ENCODE peak calls at places on chromosome 10, in four cellular contexts. One of them, this sample, is unnamed.

GRCh38 chr10:10133271-10133670 is 884.4 kb upstream of the CELF2 start:
- DNase-seq in IMR-90: no peak
- DNase-seq in effector memory CD4-positive, alpha-beta T cell: no peak
- DNase-seq in iPS DF 6.9: no peak
- DNase-seq in this sample: no peak

GRCh38 chr10:8183241-8183704 is 128.8 kb downstream of the GATA3 start:
- DNase-seq in iPS DF 6.9: no peak
- DNase-seq in effector memory CD4-positive, alpha-beta T cell: peak; percentile 59
- DNase-seq in IMR-90: no peak
- DNase-seq in this sample: peak; percentile 62

GRCh38 chr10:49000437-49001398 is 61.1 kb upstream of the LRRC18 start:
- DNase-seq in iPS DF 6.9: no peak
- DNase-seq in IMR-90: no peak
- DNase-seq in effector memory CD4-positive, alpha-beta T cell: no peak
- DNase-seq in this sample: no peak

GRCh38 chr10:58641708-58642107 is 129.0 kb downstream of the BICC1 start:
- DNase-seq in iPS DF 6.9: no peak
- DNase-seq in effector memory CD4-positive, alpha-beta T cell: no peak
- DNase-seq in IMR-90: peak; percentile 88
- DNase-seq in this sample: no peak

GRCh38 chr10:42864575-42864974 is 82.0 kb downstream of the BMS1 start:
- DNase-seq in iPS DF 6.9: no peak
- DNase-seq in effector memory CD4-positive, alpha-beta T cell: no peak
- DNase-seq in IMR-90: peak; percentile 9
- DNase-seq in this sample: no peak

GRCh38 chr10:58385784-58386112 is 538 bp downstream of the TFAM start:
- DNase-seq in effector memory CD4-positive, alpha-beta T cell: peak; percentile 6
- DNase-seq in IMR-90: peak; percentile 17
- DNase-seq in iPS DF 6.9: no peak
- DNase-seq in this sample: peak; percentile 9

GRCh38 chr10:124621637-124622036 is 122.5 kb downstream of the FAM53B start:
- DNase-seq in IMR-90: no peak
- DNase-seq in iPS DF 6.9: no peak
- DNase-seq in effector memory CD4-positive, alpha-beta T cell: no peak
- DNase-seq in this sample: no peak

GRCh38 chr10:91613411-91614253 is 19.2 kb downstream of the PPP1R3C start:
- DNase-seq in IMR-90: peak; percentile 98
- DNase-seq in effector memory CD4-positive, alpha-beta T cell: no peak
- DNase-seq in iPS DF 6.9: no peak
- DNase-seq in this sample: no peak

GRCh38 chr10:86972613-86973380 is 4.5 kb downstream of the ADIRF start:
- DNase-seq in iPS DF 6.9: no peak
- DNase-seq in IMR-90: no peak
- DNase-seq in effector memory CD4-positive, alpha-beta T cell: no peak
- DNase-seq in this sample: no peak

GRCh38 chr10:122911889-122912484 is 1.6 kb downstream of the FAM24A start:
- DNase-seq in effector memory CD4-positive, alpha-beta T cell: peak; percentile 31
- DNase-seq in iPS DF 6.9: peak; percentile 50
- DNase-seq in IMR-90: peak; percentile 52
- DNase-seq in this sample: peak; percentile 10

GRCh38 chr10:119211625-119212441 is 4.5 kb downstream of the GRK5 start:
- DNase-seq in effector memory CD4-positive, alpha-beta T cell: no peak
- DNase-seq in IMR-90: no peak
- DNase-seq in iPS DF 6.9: no peak
- DNase-seq in this sample: peak; percentile 68
- H3K4me1 ChIP-seq in effector memory CD4-positive, alpha-beta T cell: peaks cover 15% of the 10 kb centered on the region
- H3K4me1 ChIP-seq in IMR-90: peaks cover 14% of the 10 kb centered on the region
- H3K4me1 ChIP-seq in iPS DF 6.9: peaks cover 1% of the 10 kb centered on the region
- H3K4me1 ChIP-seq in this sample: peaks cover 65% of the 10 kb centered on the region

GRCh38 chr10:77927343-77928256 is 1.0 kb upstream of the DLG5 start:
- DNase-seq in iPS DF 6.9: no peak
- DNase-seq in IMR-90: no peak
- DNase-seq in effector memory CD4-positive, alpha-beta T cell: no peak
- DNase-seq in this sample: no peak
- H3K27ac ChIP-seq in iPS DF 6.9: no peak overlapping the region
- H3K27ac ChIP-seq in IMR-90: peak overlapping the region; percentile 10
- H3K27ac ChIP-seq in effector memory CD4-positive, alpha-beta T cell: no peak overlapping the region
- H3K27ac ChIP-seq in this sample: no peak overlapping the region

GRCh38 chr10:119525116-119525515 is 17.4 kb downstream of the RGS10 start:
- DNase-seq in iPS DF 6.9: no peak
- DNase-seq in IMR-90: no peak
- DNase-seq in effector memory CD4-positive, alpha-beta T cell: no peak
- DNase-seq in this sample: no peak

GRCh38 chr10:119524720-119525070 is 17.8 kb downstream of the RGS10 start:
- DNase-seq in iPS DF 6.9: no peak
- DNase-seq in IMR-90: no peak
- DNase-seq in effector memory CD4-positive, alpha-beta T cell: no peak
- DNase-seq in this sample: no peak

GRCh38 chr10:119522747-119523426 is 19.6 kb downstream of the RGS10 start:
- DNase-seq in iPS DF 6.9: no peak
- DNase-seq in effector memory CD4-positive, alpha-beta T cell: no peak
- DNase-seq in IMR-90: no peak
- DNase-seq in this sample: no peak

GRCh38 chr10:119526149-119526548 is 16.4 kb downstream of the RGS10 start:
- DNase-seq in iPS DF 6.9: no peak
- DNase-seq in effector memory CD4-positive, alpha-beta T cell: no peak
- DNase-seq in IMR-90: peak; percentile 21
- DNase-seq in this sample: no peak

GRCh38 chr10:119523916-119524719 is 18.4 kb downstream of the RGS10 start:
- DNase-seq in IMR-90: no peak
- DNase-seq in iPS DF 6.9: no peak
- DNase-seq in effector memory CD4-positive, alpha-beta T cell: no peak
- DNase-seq in this sample: no peak
- H3K4me1 ChIP-seq in IMR-90: peaks cover 25% of the 10 kb centered on the region
- H3K4me1 ChIP-seq in iPS DF 6.9: no peaks in the 10 kb centered on the region
- H3K4me1 ChIP-seq in effector memory CD4-positive, alpha-beta T cell: peaks cover 6% of the 10 kb centered on the region
- H3K4me1 ChIP-seq in this sample: peaks cover 9% of the 10 kb centered on the region

DNA sequence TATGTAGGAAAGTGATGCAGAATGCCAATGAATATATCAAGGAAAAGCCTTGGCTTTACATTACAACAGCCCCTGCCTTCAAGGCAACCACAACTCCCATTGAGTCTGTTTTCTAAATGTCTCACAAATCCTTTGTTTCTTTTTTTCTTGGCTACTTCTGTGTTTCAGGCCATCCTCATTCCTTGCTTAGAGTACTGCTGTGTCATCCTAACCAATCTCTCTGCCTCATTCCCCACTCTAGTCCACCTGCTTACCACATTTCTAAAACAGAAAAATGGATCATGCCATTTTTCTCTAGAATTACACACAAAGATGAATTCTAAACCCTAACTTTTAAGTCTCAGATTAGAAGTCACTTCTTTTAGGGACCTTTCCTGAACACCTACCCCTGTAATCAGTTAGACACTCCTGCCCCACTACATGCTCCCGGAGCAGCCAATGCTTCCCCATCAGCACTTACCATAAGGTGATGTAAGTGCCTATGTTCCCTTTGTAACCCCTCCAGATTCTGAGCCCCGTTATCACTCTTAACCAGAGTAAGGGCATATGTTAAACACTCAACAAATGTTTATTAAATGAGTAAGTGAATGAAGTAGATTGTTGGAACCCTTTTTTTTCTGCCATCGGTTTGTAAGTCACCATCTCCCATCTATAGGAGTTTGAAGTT is 2.8 kb downstream of the BORCS7 start:
- DNase-seq in IMR-90: no peak
- DNase-seq in effector memory CD4-positive, alpha-beta T cell: no peak
- DNase-seq in iPS DF 6.9: no peak
- DNase-seq in this sample: no peak
- H3K27ac ChIP-seq in IMR-90: no peak overlapping the region
- H3K27ac ChIP-seq in effector memory CD4-positive, alpha-beta T cell: no peak overlapping the region
- H3K27ac ChIP-seq in iPS DF 6.9: no peak overlapping the region
- H3K27ac ChIP-seq in this sample: no peak overlapping the region

DNA sequence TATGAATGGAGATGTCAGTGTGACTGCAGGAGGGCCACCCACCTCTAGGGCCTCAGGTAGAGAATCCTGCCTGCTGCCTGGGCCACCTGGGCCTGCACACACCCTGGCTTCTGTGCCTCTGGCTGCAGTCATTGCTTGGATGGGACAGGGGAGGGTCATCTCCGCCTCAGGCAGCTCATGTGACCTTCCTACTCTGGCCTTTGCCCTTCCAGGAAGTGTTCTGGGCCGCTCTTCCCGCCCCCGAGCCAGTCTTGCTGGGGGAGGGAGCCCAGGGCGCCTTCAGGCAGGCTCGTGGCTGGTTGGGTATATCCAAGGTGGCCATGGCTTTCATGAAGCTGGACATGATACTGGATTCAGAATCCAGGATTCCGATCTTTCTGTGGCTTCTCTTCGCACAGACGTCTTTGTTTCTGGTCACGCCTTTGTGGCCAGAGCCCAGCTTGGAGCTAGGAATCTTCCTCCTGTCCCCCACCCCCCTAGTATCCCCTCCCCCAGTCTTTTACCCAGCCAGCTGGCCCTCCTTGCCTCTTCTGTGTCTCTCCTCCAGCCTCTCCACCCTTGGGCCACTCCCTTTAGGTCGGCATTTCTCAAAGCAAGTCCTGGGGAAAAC is 119.5 kb downstream of the ZMIZ1 start:
- DNase-seq in iPS DF 6.9: no peak
- DNase-seq in IMR-90: no peak
- DNase-seq in effector memory CD4-positive, alpha-beta T cell: no peak
- DNase-seq in this sample: no peak
- H3K4me1 ChIP-seq in iPS DF 6.9: peaks cover 7% of the 10 kb centered on the region
- H3K4me1 ChIP-seq in IMR-90: peaks cover 54% of the 10 kb centered on the region
- H3K4me1 ChIP-seq in effector memory CD4-positive, alpha-beta T cell: no peaks in the 10 kb centered on the region
- H3K4me1 ChIP-seq in this sample: no peaks in the 10 kb centered on the region

DNA sequence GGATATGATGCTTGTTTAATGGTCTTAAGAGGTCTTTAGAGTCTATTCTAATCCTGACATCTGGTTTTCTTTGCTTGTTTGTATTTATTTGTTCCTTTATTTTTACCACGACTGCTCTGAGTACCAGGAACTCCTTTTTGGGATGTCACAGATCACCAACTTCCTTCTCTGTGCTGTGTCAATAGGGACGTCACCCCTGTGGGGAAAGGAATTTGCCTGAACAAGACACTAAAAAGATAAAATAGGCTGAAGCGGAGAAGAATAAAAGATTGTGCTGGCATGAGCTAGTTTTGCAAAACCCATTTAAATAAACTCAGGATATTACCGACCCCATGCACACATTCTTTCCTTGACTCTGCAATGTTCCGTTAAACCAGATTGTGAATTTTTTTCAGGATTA is 27.7 kb downstream of the MGMT start:
- DNase-seq in IMR-90: no peak
- DNase-seq in iPS DF 6.9: no peak
- DNase-seq in effector memory CD4-positive, alpha-beta T cell: no peak
- DNase-seq in this sample: no peak
- H3K27ac ChIP-seq in IMR-90: no peak overlapping the region
- H3K27ac ChIP-seq in iPS DF 6.9: no peak overlapping the region
- H3K27ac ChIP-seq in effector memory CD4-positive, alpha-beta T cell: no peak overlapping the region
- H3K27ac ChIP-seq in this sample: no peak overlapping the region

GRCh38 chr10:132405463-132405991 is 8.5 kb downstream of the PWWP2B start:
- DNase-seq in effector memory CD4-positive, alpha-beta T cell: no peak
- DNase-seq in IMR-90: no peak
- DNase-seq in iPS DF 6.9: no peak
- DNase-seq in this sample: no peak

GRCh38 chr10:132403511-132404168 is 6.6 kb downstream of the PWWP2B start:
- DNase-seq in IMR-90: no peak
- DNase-seq in effector memory CD4-positive, alpha-beta T cell: no peak
- DNase-seq in iPS DF 6.9: no peak
- DNase-seq in this sample: no peak

GRCh38 chr10:132404911-132405462 is 8.0 kb downstream of the PWWP2B start:
- DNase-seq in IMR-90: no peak
- DNase-seq in effector memory CD4-positive, alpha-beta T cell: no peak
- DNase-seq in iPS DF 6.9: no peak
- DNase-seq in this sample: no peak

GRCh38 chr10:132402781-132403241 is 5.8 kb downstream of the PWWP2B start:
- DNase-seq in IMR-90: no peak
- DNase-seq in iPS DF 6.9: no peak
- DNase-seq in effector memory CD4-positive, alpha-beta T cell: no peak
- DNase-seq in this sample: no peak

DNA sequence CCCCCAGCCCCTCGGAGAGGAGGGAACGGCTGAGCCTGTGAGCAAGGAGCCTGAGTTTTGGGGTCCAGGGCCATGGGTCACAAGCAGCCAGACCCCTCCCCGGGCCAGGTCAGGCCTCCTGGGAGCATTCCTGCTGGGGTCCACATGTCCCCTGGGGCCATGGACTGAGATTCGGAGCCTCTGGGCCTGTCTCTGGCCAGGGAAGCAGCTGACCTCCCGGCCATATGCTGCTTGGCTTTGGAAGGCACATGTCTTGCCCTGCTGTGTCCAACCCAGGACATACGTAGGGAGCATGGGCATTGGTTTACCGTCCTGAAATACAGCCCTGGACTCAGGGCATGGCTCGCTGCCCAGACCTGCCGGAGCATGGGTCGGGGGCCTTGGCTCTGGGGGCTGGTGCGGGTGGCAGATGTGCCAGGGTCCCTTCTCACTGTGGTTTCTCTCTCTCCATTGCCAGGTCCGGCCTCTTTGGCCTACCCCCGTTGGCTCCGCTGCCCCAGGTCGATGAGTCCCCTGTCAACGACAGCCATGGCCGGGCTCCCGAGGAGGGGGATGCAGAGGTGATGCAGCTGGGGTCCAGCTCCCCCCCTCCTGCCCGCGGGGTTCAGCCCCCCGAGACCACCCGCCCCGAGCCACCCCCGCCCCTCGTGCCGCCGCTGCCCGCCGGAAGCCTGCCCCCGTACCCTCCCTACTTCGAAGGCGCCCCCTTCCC is 7.3 kb downstream of the PWWP2B start:
- DNase-seq in iPS DF 6.9: no peak
- DNase-seq in effector memory CD4-positive, alpha-beta T cell: no peak
- DNase-seq in IMR-90: no peak
- DNase-seq in this sample: no peak
- H3K4me1 ChIP-seq in iPS DF 6.9: peaks cover 24% of the 10 kb centered on the region
- H3K4me1 ChIP-seq in effector memory CD4-positive, alpha-beta T cell: peaks cover 6% of the 10 kb centered on the region
- H3K4me1 ChIP-seq in IMR-90: peaks cover 6% of the 10 kb centered on the region
- H3K4me1 ChIP-seq in this sample: no peaks in the 10 kb centered on the region

GRCh38 chr10:80196950-80197315 is 8.4 kb downstream of the ANXA11 start:
- DNase-seq in effector memory CD4-positive, alpha-beta T cell: no peak
- DNase-seq in iPS DF 6.9: no peak
- DNase-seq in IMR-90: no peak
- DNase-seq in this sample: no peak
- H3K27ac ChIP-seq in effector memory CD4-positive, alpha-beta T cell: peak overlapping the region; percentile 62
- H3K27ac ChIP-seq in iPS DF 6.9: no peak overlapping the region
- H3K27ac ChIP-seq in IMR-90: no peak overlapping the region
- H3K27ac ChIP-seq in this sample: peak overlapping the region; percentile 78

This sample was measured in CD4-positive, CD25-positive, alpha-beta regulatory T cell.